ENCODE peak calls at places on chromosomes 16 and 17, in seven cellular contexts. E is mammary epithelial cell, R is sigmoid colon, M is HCT116, O is HepG2, D is OCI-LY7, Q is pancreas. T is an unnamed sample.

GRCh38 chr17:82278308-82278707 is 4.8 kb upstream of the CSNK1D start:
- DNase-seq in E (no peak), R (no peak), M (no peak), O (no peak), D (no peak), Q (no peak), T (no peak)

GRCh38 chr16:26762596-26762995 is 304.1 kb upstream of the C16orf82 start:
- DNase-seq in E (no peak), R (no peak), M (no peak), O (no peak), D (no peak), Q (no peak), T (no peak)

GRCh38 chr17:11351479-11351878 is 110.5 kb downstream of the SHISA6 start:
- DNase-seq in E (no peak), R (no peak), M (no peak), O (no peak), D (no peak), Q (no peak), T (no peak)

GRCh38 chr16:8887952-8888560 is 5.9 kb downstream of the LITAFD start:
- DNase-seq in E (no peak), R (peak), M (no peak), O (peak), D (no peak), Q (no peak), T (peak)

GRCh38 chr17:78129385-78130079 is 977 bp upstream of the TMC6 start:
- DNase-seq in E (no peak), R (no peak), M (no peak), O (no peak), D (peak), Q (no peak), T (no peak)

GRCh38 chr17:71919896-71920295 is 200.9 kb upstream of the SOX9 start:
- DNase-seq in E (no peak), R (no peak), M (no peak), O (no peak), D (no peak), Q (no peak), T (no peak)

GRCh38 chr16:64481497-64481896 is 640.4 kb downstream of the CDH11 start:
- DNase-seq in E (no peak), R (no peak), M (no peak), O (no peak), D (no peak), Q (no peak), T (no peak)

GRCh38 chr17:18990331-18990730 is 14.2 kb downstream of the FAM83G start:
- DNase-seq in E (no peak), R (no peak), M (no peak), O (no peak), D (no peak), Q (no peak), T (no peak)

GRCh38 chr16:27756206-27756970 is 206.4 kb downstream of the KATNIP start:
- DNase-seq in E (no peak), R (no peak), M (no peak), O (no peak), D (no peak), Q (no peak), T (no peak)

GRCh38 chr16:71610936-71611871 is 14.8 kb upstream of the MARVELD3 start:
- DNase-seq in E (peak), R (no peak), M (peak), O (peak), D (peak), Q (peak), T (peak)

GRCh38 chr17:43351686-43352085 is 47.1 kb upstream of the ARL4D start:
- DNase-seq in E (no peak), R (no peak), M (no peak), O (no peak), D (no peak), Q (no peak), T (no peak)

GRCh38 chr16:53172517-53172916 is 117.7 kb downstream of the CHD9 start:
- DNase-seq in E (no peak), R (no peak), M (no peak), O (no peak), D (no peak), Q (no peak), T (no peak)

GRCh38 chr17:35017021-35017420 is 36.7 kb downstream of the LIG3 start:
- DNase-seq in E (no peak), R (no peak), M (no peak), O (no peak), D (no peak), Q (no peak), T (no peak)

GRCh38 chr17:80825471-80826345 is 165.9 kb upstream of the CHMP6 start:
- DNase-seq in E (no peak), R (peak), M (no peak), O (no peak), D (no peak), Q (no peak), T (no peak)

GRCh38 chr17:9009737-9010136 is 11.6 kb upstream of the NTN1 start:
- DNase-seq in E (peak), R (no peak), M (no peak), O (no peak), D (no peak), Q (no peak), T (no peak)
- H3K27ac ChIP-seq in E (no peak), R (no peak), M (no peak), O (no peak), D (no peak), Q (no peak), T (no peak)

GRCh38 chr17:75752405-75753192 is 12.4 kb downstream of the GALK1 start:
- DNase-seq in E (no peak), R (no peak), M (no peak), O (no peak), D (peak), Q (no peak), T (no peak)
- TF ChIP-seq CTCF in E (no peak), R (no peak), M (peak), O (peak), D (peak), Q (no peak), T (no peak)

GRCh38 chr17:49747632-49748031 is 16.3 kb downstream of the FAM117A start:
- DNase-seq in E (no peak), R (no peak), M (no peak), O (peak), D (no peak), Q (no peak), T (no peak)
- H3K27ac ChIP-seq in E (no peak), R (no peak), M (no peak), O (peak), D (peak), Q (no peak), T (no peak)

DNA sequence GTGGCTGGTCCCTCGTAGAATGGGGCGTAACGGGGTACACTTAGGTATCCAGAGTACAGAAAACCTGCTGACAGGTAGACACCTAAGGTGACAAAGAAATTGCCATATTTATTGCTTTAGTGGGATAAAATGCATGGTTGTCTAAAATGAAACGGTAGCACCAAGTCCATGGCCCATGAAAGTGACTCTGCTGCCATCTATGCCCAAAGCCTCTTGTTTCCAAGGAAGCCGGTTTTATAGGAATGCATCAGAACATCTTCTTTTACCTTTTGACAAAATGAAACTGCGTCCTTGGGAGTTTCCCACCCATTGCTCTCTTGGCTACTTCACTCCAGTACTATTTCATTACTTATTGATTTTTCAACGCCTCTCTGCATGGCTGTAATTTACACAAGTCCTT is 151.3 kb upstream of the ZFHX3 start:
- DNase-seq in E (no peak), R (no peak), M (no peak), O (no peak), D (no peak), Q (no peak), T (no peak)
- TF ChIP-seq CTCF in E (no peak), R (no peak), M (no peak), O (peak), D (no peak), Q (no peak), T (no peak)

GRCh38 chr16:12626411-12626810 is 177.3 kb downstream of the CPPED1 start:
- DNase-seq in E (no peak), R (no peak), M (no peak), O (no peak), D (no peak), Q (no peak), T (no peak)
- H3K27ac ChIP-seq in E (no peak), R (no peak), M (no peak), O (no peak), D (no peak), Q (no peak), T (no peak)

GRCh38 chr17:13311301-13311700 is 290.4 kb downstream of the HS3ST3A1 start:
- DNase-seq in E (peak), R (no peak), M (no peak), O (no peak), D (no peak), Q (no peak), T (no peak)

GRCh38 chr17:13310858-13311257 is 290.9 kb downstream of the HS3ST3A1 start:
- DNase-seq in E (no peak), R (no peak), M (no peak), O (no peak), D (no peak), Q (no peak), T (no peak)

GRCh38 chr17:13302983-13303382 is 285.2 kb upstream of the ELAC2 start:
- DNase-seq in E (no peak), R (no peak), M (no peak), O (no peak), D (no peak), Q (no peak), T (no peak)

GRCh38 chr17:13306310-13306962 is 288.6 kb upstream of the ELAC2 start:
- DNase-seq in E (peak), R (no peak), M (peak), O (peak), D (peak), Q (peak), T (peak)
- TF ChIP-seq CTCF in E (peak), R (peak), M (peak), O (peak), D (peak), Q (no peak), T (peak)

GRCh38 chr16:11836653-11837244 is 14.6 kb downstream of the RSL1D1 start:
- DNase-seq in E (no peak), R (no peak), M (no peak), O (no peak), D (no peak), Q (no peak), T (peak)
- H3K27ac ChIP-seq in E (no peak), R (no peak), M (no peak), O (no peak), D (no peak), Q (no peak), T (peak)

DNA sequence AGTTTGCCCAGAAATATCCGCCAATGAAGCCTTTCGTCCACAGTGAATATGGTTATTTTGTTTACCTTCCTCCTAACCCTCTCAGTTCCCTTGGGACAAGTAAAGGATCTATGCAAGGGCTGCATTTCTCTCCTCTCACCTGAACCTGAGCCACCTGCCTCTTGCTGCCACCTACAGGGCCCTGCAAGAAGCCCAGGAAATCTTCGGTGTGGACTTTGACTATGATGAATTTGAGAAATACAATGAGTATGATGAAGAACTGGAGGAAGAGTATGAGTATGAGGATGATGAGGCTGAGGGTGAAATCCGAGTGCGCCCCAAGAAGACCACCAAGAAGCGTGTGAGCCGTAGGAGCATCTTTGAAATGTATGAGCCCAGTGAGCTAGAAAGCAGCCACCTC is 14.0 kb downstream of the SUPT6H start:
- DNase-seq in E (peak), R (no peak), M (peak), O (peak), D (peak), Q (no peak), T (no peak)
- TF ChIP-seq CTCF in E (peak), R (no peak), M (peak), O (peak), D (peak), Q (no peak), T (peak)